ENCODE peak calls at places on chromosomes 7 and 10, in ten cellular contexts. R, J, I, T, K, A, Q, U, B and L are unnamed samples.

GRCh38 chr7:148124477-148124876 is 466.1 kb upstream of the C7orf33 start:
- DNase-seq in R (no peak), J (no peak), I (no peak), T (no peak), K (no peak), A (no peak), Q (no peak), U (no peak), B (no peak), L (no peak)

GRCh38 chr7:81267508-81267907 is 348.7 kb upstream of the SEMA3C start:
- DNase-seq in R (no peak), J (no peak), I (no peak), T (no peak), K (peak), A (peak), Q (no peak), U (peak), B (no peak), L (no peak)

GRCh38 chr7:24025094-24025493 is 258.9 kb upstream of the NPY start:
- DNase-seq in R (peak), J (no peak), I (no peak), T (no peak), K (no peak), A (peak), Q (no peak), U (no peak), B (no peak), L (no peak)

GRCh38 chr7:130273081-130273699 is 6.5 kb downstream of the CPA2 start:
- DNase-seq in R (peak), J (no peak), I (no peak), T (no peak), K (no peak), A (peak), Q (peak), U (peak), B (peak), L (no peak)

GRCh38 chr7:124996778-124997177 is 67.2 kb upstream of the POT1 start:
- DNase-seq in R (peak), J (no peak), I (peak), T (no peak), K (peak), A (peak), Q (peak), U (no peak), B (no peak), L (peak)

GRCh38 chr7:139950881-139951525 is 111.7 kb downstream of the PARP12 start:
- DNase-seq in R (no peak), J (no peak), I (no peak), T (no peak), K (no peak), A (no peak), Q (no peak), U (no peak), B (peak), L (no peak)

GRCh38 chr7:108001759-108002725 is 919 bp downstream of the LAMB1 start:
- DNase-seq in R (peak), J (peak), I (no peak), T (no peak), K (peak), A (peak), Q (peak), U (no peak), B (no peak), L (no peak)

GRCh38 chr10:92387289-92387940 is 96.4 kb downstream of the MARCHF5 start:
- DNase-seq in R (peak), J (no peak), I (peak), T (peak), K (peak), A (peak), Q (peak), U (peak), B (no peak), L (peak)

GRCh38 chr10:500876-501275 is 188.6 kb downstream of the DIP2C start:
- DNase-seq in R (no peak), J (no peak), I (no peak), T (no peak), K (peak), A (peak), Q (no peak), U (peak), B (no peak), L (no peak)

GRCh38 chr10:13684252-13684791 is 97.6 kb downstream of the PRPF18 start:
- DNase-seq in R (no peak), J (peak), I (no peak), T (no peak), K (peak), A (peak), Q (no peak), U (peak), B (peak), L (no peak)

GRCh38 chr10:113303747-113304146 is 249.1 kb upstream of the HABP2 start:
- DNase-seq in R (no peak), J (no peak), I (no peak), T (no peak), K (peak), A (peak), Q (no peak), U (peak), B (no peak), L (no peak)

GRCh38 chr10:113300628-113301027 is 252.2 kb upstream of the HABP2 start:
- DNase-seq in R (no peak), J (no peak), I (peak), T (no peak), K (no peak), A (no peak), Q (no peak), U (no peak), B (no peak), L (no peak)

GRCh38 chr10:113298616-113299015 is 254.2 kb upstream of the HABP2 start:
- DNase-seq in R (no peak), J (no peak), I (no peak), T (no peak), K (no peak), A (no peak), Q (no peak), U (no peak), B (no peak), L (no peak)

GRCh38 chr10:113302062-113302461 is 250.8 kb upstream of the HABP2 start:
- DNase-seq in R (no peak), J (no peak), I (no peak), T (no peak), K (no peak), A (no peak), Q (no peak), U (no peak), B (no peak), L (no peak)

GRCh38 chr10:113301342-113301984 is 251.4 kb upstream of the HABP2 start:
- DNase-seq in R (peak), J (no peak), I (peak), T (no peak), K (no peak), A (no peak), Q (peak), U (no peak), B (no peak), L (no peak)
- TF ChIP-seq CTCF in R (peak), J (no peak), I (peak), T (peak), K (no peak), A (no peak), Q (no peak), U (no peak), B (no peak), L (no peak)

GRCh38 chr10:83961620-83962019 is 177.7 kb upstream of the GHITM start:
- DNase-seq in R (peak), J (no peak), I (no peak), T (no peak), K (no peak), A (no peak), Q (no peak), U (no peak), B (no peak), L (no peak)
- TF ChIP-seq CTCF in R (peak), J (no peak), I (no peak), T (no peak), K (no peak), A (no peak), Q (no peak), U (no peak), B (no peak), L (no peak)

DNA sequence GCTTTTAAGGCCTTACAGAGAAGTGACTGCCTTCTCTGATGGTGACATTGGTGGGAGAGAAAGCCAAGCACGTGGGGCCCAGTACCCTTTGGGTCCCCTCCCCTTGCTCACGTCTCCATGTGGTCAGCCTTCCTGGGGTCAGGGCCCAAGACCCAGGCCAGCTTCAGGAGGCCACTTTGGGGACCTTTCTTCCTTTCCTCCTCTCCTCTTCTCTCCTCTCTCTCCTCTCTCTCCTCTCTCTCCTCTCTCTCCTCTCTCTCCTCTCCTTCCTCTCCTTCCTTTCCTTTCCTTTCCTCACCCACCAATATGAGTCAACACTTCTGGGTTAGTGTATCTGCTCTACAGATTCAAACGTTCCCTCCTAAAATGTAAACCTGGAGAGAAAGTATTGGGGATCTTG is 96.9 kb upstream of the AGK start:
- DNase-seq in R (no peak), J (no peak), I (no peak), T (no peak), K (no peak), A (no peak), Q (no peak), U (no peak), B (no peak), L (no peak)
- TF ChIP-seq CTCF in R (no peak), J (no peak), I (no peak), T (no peak), K (no peak), A (no peak), Q (no peak), U (no peak), B (no peak), L (no peak)

DNA sequence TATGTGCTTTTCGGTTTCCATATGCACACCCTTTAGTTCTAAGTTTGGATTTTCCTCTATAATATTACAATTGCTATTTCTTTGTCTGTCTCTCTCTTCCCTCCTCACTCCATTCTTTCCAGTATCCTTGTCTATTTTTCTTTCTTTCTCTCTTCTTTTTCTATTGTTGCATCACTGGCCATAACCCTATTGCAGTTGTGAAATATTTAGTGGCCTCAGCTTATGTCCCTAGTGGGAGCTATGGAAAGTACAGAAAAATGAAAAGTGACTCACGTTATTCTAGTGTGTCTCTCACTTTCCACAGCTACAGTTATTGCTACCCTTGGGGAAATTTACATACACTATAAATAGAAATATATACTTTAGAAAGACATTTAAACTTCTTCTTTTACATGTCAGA is 59.1 kb downstream of the CNTNAP2 start:
- DNase-seq in R (no peak), J (no peak), I (no peak), T (no peak), K (no peak), A (no peak), Q (no peak), U (peak), B (no peak), L (no peak)
- TF ChIP-seq CTCF in R (no peak), J (no peak), I (peak), T (no peak), K (no peak), A (no peak), Q (no peak), U (peak), B (no peak), L (no peak)

GRCh38 chr7:122188785-122189184 is 44.7 kb upstream of the AASS start:
- DNase-seq in R (no peak), J (no peak), I (no peak), T (no peak), K (no peak), A (no peak), Q (no peak), U (no peak), B (no peak), L (no peak)
- TF ChIP-seq CTCF in R (no peak), J (no peak), I (no peak), T (no peak), K (no peak), A (no peak), Q (no peak), U (no peak), B (no peak), L (no peak)

DNA sequence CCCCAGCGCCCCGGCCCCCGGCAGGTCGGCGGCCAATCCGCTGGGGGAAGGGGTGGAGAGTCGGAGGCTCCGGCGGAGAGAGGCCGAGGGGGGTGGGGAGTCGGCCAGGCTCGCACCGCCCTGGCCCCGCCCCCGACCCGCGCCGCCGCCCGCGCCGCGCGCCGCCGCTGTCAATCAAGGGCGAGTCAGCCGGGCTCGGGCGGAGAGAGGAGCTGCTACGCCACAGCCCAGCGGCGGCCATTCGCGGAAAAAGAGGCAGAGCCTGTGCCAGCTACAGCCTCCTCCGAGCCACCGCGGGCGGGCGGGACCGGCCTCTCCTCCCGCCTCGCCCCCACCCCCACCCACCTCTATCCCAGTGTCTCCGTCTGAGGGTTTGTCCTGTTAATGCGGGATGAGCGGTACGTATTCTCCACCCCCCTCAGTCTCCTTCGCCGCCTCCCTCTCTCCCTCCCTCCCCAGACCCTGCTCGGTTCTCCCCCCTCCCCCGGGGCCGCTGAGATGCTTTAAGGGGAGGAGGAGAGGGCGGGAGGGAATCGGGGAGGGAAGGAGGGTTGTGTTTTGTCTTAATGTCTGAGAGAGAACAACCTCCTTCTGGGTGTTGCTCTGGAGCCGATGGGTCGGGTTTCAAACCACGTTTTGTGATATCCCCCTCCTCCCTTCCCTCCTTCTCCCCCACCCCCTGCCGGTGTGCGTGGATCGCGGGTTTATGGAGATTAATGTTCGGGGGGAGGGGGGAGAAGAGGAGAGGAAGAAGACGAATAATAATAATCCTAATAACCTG is at the start of gene SP4:
- DNase-seq in R (peak), J (peak), I (peak), T (peak), K (peak), A (peak), Q (peak), U (peak), B (peak), L (peak)
- TF ChIP-seq CTCF in R (no peak), J (no peak), I (peak), T (no peak), K (peak), A (no peak), Q (no peak), U (no peak), B (peak), L (no peak)

GRCh38 chr10:70563230-70563629 is 39.3 kb downstream of the PRF1 start:
- DNase-seq in R (no peak), J (no peak), I (no peak), T (no peak), K (no peak), A (no peak), Q (no peak), U (no peak), B (no peak), L (no peak)
- TF ChIP-seq CTCF in R (no peak), J (no peak), I (no peak), T (no peak), K (no peak), A (no peak), Q (no peak), U (no peak), B (no peak), L (no peak)

GRCh38 chr7:25384820-25385560 is 156.7 kb upstream of the NPVF start:
- DNase-seq in R (no peak), J (no peak), I (no peak), T (no peak), K (no peak), A (no peak), Q (no peak), U (no peak), B (no peak), L (no peak)

GRCh38 chr7:25382869-25383268 is 154.6 kb upstream of the NPVF start:
- DNase-seq in R (no peak), J (no peak), I (no peak), T (no peak), K (no peak), A (no peak), Q (no peak), U (no peak), B (no peak), L (no peak)

GRCh38 chr7:25382175-25382574 is 153.9 kb upstream of the NPVF start:
- DNase-seq in R (no peak), J (no peak), I (no peak), T (no peak), K (no peak), A (no peak), Q (no peak), U (no peak), B (no peak), L (no peak)

GRCh38 chr7:25385731-25386136 is 157.4 kb upstream of the NPVF start:
- DNase-seq in R (no peak), J (no peak), I (no peak), T (no peak), K (no peak), A (no peak), Q (no peak), U (no peak), B (no peak), L (no peak)

GRCh38 chr7:25383402-25383801 is 155.1 kb upstream of the NPVF start:
- DNase-seq in R (no peak), J (no peak), I (no peak), T (no peak), K (no peak), A (no peak), Q (no peak), U (no peak), B (no peak), L (no peak)
- TF ChIP-seq CTCF in R (no peak), J (no peak), I (no peak), T (no peak), K (no peak), A (no peak), Q (no peak), U (no peak), B (no peak), L (no peak)

GRCh38 chr10:5343561-5343960 is 21.2 kb upstream of the UCN3 start:
- DNase-seq in R (no peak), J (no peak), I (no peak), T (no peak), K (no peak), A (no peak), Q (no peak), U (peak), B (no peak), L (no peak)
- TF ChIP-seq CTCF in R (peak), J (no peak), I (no peak), T (no peak), K (no peak), A (no peak), Q (no peak), U (peak), B (no peak), L (no peak)